ENCODE peak calls at places on chromosomes 4 and X, in six cellular contexts. W is activated naive CD4-positive, alpha-beta T cell treated with Interleukin-2 at 50 U/mL for 16 hours; D is suprapubic skin; M is aorta; C is MCF 10A; V is psoas muscle. I is an unnamed sample.

GRCh38 chr4:48375651-48376291 is 34.4 kb downstream of the SLAIN2 start:
- DNase-seq in V (no peak), C (peak), M (no peak), W (no peak), D (no peak), I (peak)

GRCh38 chr4:152485726-152486276 is 50.1 kb downstream of the FBXW7 start:
- DNase-seq in D (no peak), V (no peak), C (peak), M (no peak), W (no peak), I (peak)

GRCh38 chrX:87878926-87879325 is 361.3 kb downstream of the KLHL4 start:
- DNase-seq in W (no peak), V (no peak), C (no peak), D (no peak), M (no peak), I (no peak)

GRCh38 chr4:12724520-12724919 is 759.6 kb downstream of the RAB28 start:
- DNase-seq in D (no peak), V (no peak), C (peak), M (no peak), W (no peak), I (no peak)

GRCh38 chrX:54483946-54484345 is 12.1 kb downstream of the FGD1 start:
- DNase-seq in V (no peak), W (no peak), D (no peak), C (no peak), M (no peak), I (no peak)

GRCh38 chr4:158016511-158016910 is 156.3 kb downstream of the GASK1B start:
- DNase-seq in V (no peak), C (peak), D (no peak), M (no peak), W (no peak), I (peak)

GRCh38 chr4:37816006-37816405 is 10.5 kb upstream of the PGM2 start:
- DNase-seq in D (no peak), V (no peak), W (no peak), M (no peak), C (no peak), I (no peak)

GRCh38 chr4:161799687-161800086 is 364.1 kb downstream of the FSTL5 start:
- DNase-seq in W (no peak), M (no peak), V (no peak), D (no peak), C (peak), I (no peak)

GRCh38 chr4:128349921-128350320 is 62.3 kb upstream of the PGRMC2 start:
- DNase-seq in W (no peak), V (no peak), M (no peak), D (no peak), C (peak), I (no peak)

GRCh38 chr4:107991945-107992625 is 2.4 kb downstream of the HADH start:
- DNase-seq in D (no peak), C (peak), W (no peak), M (no peak), V (no peak), I (no peak)

GRCh38 chr4:107564326-107564725 is 155.7 kb downstream of the PAPSS1 start:
- DNase-seq in V (no peak), C (no peak), D (no peak), W (no peak), M (no peak), I (no peak)

GRCh38 chr4:102713096-102713495 is 47.7 kb downstream of the MANBA start:
- DNase-seq in D (no peak), W (no peak), C (no peak), V (no peak), M (no peak), I (no peak)

GRCh38 chr4:15234585-15235126 is 193.2 kb upstream of the C1QTNF7 start:
- DNase-seq in V (no peak), M (no peak), D (no peak), W (no peak), C (peak), I (peak)

GRCh38 chr4:39526810-39527295 is 386 bp downstream of the UGDH start:
- DNase-seq in W (peak), C (no peak), D (no peak), M (no peak), V (no peak), I (no peak)

GRCh38 chr4:40301592-40301991 is 33.5 kb upstream of the CHRNA9 start:
- DNase-seq in W (peak), D (no peak), V (no peak), C (no peak), M (no peak), I (no peak)

GRCh38 chr4:47533689-47534347 is 48.7 kb downstream of the ATP10D start:
- DNase-seq in W (no peak), V (no peak), M (no peak), C (no peak), D (no peak), I (no peak)

GRCh38 chrX:39249999-39250398 is 448.7 kb downstream of the MID1IP1 start:
- DNase-seq in W (no peak), V (no peak), C (no peak), D (no peak), M (no peak), I (no peak)

GRCh38 chr4:6539009-6539764 is 35.8 kb upstream of the MAN2B2 start:
- DNase-seq in W (no peak), C (no peak), D (no peak), V (no peak), M (no peak), I (no peak)

GRCh38 chr4:32790803-32791202 is 2070.6 kb downstream of the PCDH7 start:
- DNase-seq in V (no peak), D (no peak), W (no peak), C (no peak), M (no peak), I (no peak)

GRCh38 chr4:172393220-172393619 is 580.0 kb downstream of the GALNTL6 start:
- DNase-seq in V (no peak), M (no peak), W (no peak), C (no peak), D (no peak), I (no peak)

GRCh38 chr4:163166041-163166579 is 580 bp downstream of the NAF1 start:
- DNase-seq in C (peak), D (peak), W (peak), M (peak), V (peak), I (peak)

GRCh38 chr4:27775156-27775555 is 914.5 kb downstream of the STIM2 start:
- DNase-seq in W (no peak), M (no peak), C (no peak), D (no peak), V (no peak), I (no peak)

GRCh38 chr4:165678236-165678960 is 194.6 kb upstream of the TLL1 start:
- DNase-seq in M (no peak), W (no peak), V (no peak), D (no peak), C (no peak), I (no peak)

GRCh38 chr4:17313194-17313593 is 198.7 kb downstream of the QDPR start:
- DNase-seq in M (no peak), D (no peak), W (no peak), V (no peak), C (no peak), I (no peak)

GRCh38 chr4:116585240-116585639 is 500.1 kb downstream of the TRAM1L1 start:
- DNase-seq in C (peak), D (no peak), M (no peak), W (no peak), V (no peak), I (no peak)

GRCh38 chrX:69285401-69285871 is 120.2 kb upstream of the PJA1 start:
- DNase-seq in M (no peak), W (no peak), C (no peak), V (peak), D (no peak), I (no peak)

GRCh38 chr4:114642173-114642780 is 43.7 kb downstream of the UGT8 start:
- DNase-seq in M (no peak), C (no peak), D (no peak), W (no peak), V (no peak), I (no peak)

GRCh38 chr4:44670466-44671199 is 7.6 kb upstream of the GUF1 start:
- DNase-seq in C (no peak), V (peak), W (no peak), M (no peak), D (no peak), I (no peak)

GRCh38 chr4:103786014-103786413 is 66.2 kb upstream of the TACR3 start:
- DNase-seq in W (no peak), D (no peak), V (no peak), C (peak), M (no peak), I (peak)

GRCh38 chr4:70948665-70949284 is 44.7 kb upstream of the DCK start:
- DNase-seq in C (no peak), M (no peak), V (no peak), W (no peak), D (no peak), I (no peak)

GRCh38 chrX:4944767-4945166 is 1231.3 kb upstream of the PRKX start:
- DNase-seq in V (no peak), D (no peak), M (no peak), W (no peak), C (no peak), I (no peak)

GRCh38 chr4:38612996-38613395 is 51.0 kb upstream of the KLF3 start:
- DNase-seq in W (no peak), D (no peak), M (no peak), V (no peak), C (peak), I (no peak)

GRCh38 chrX:27186671-27187070 is 276.5 kb downstream of the PPP4R3C start:
- DNase-seq in W (peak), V (no peak), D (no peak), C (peak), M (no peak), I (peak)

GRCh38 chr4:73801692-73802091 is 34.8 kb upstream of the CXCL6 start:
- DNase-seq in V (no peak), C (peak), W (no peak), D (peak), M (no peak), I (no peak)

GRCh38 chr4:41935652-41936021 is 408 bp downstream of the TMEM33 start:
- DNase-seq in V (no peak), W (peak), D (no peak), M (no peak), C (peak), I (peak)

GRCh38 chr4:83644677-83645639 is 109.0 kb downstream of the GPAT3 start:
- DNase-seq in M (no peak), W (peak), C (peak), D (no peak), V (no peak), I (peak)